ENCODE peak calls at places on chromosomes 16 and 17, in four cellular contexts. One of them, this sample, is unnamed.

GRCh38 chr16:31010539-31010938 is at the start of gene STX1B:
- DNase-seq in CD4-positive, alpha-beta memory T cell: peak; percentile 46
- DNase-seq in EH: peak; percentile 36
- DNase-seq in RPMI7951: no peak
- DNase-seq in this sample: peak; percentile 25

GRCh38 chr17:2215616-2216364 is 87.8 kb downstream of the SMG6 start:
- DNase-seq in CD4-positive, alpha-beta memory T cell: peak; percentile 70
- DNase-seq in EH: peak; percentile 94
- DNase-seq in RPMI7951: peak; percentile 88
- DNase-seq in this sample: no peak

GRCh38 chr16:47965439-47965838 is 190.4 kb downstream of the ABCC12 start:
- DNase-seq in CD4-positive, alpha-beta memory T cell: no peak
- DNase-seq in EH: peak; percentile 20
- DNase-seq in RPMI7951: peak; percentile 66
- DNase-seq in this sample: no peak

GRCh38 chr16:30740364-30741251 is 7.6 kb upstream of the PHKG2 start:
- DNase-seq in CD4-positive, alpha-beta memory T cell: no peak
- DNase-seq in EH: peak; percentile 83
- DNase-seq in RPMI7951: peak; percentile 83
- DNase-seq in this sample: no peak

GRCh38 chr16:11586856-11587642 is at the start of gene LITAF:
- DNase-seq in CD4-positive, alpha-beta memory T cell: peak; percentile 50
- DNase-seq in EH: peak; percentile 73
- DNase-seq in RPMI7951: peak; percentile 65
- DNase-seq in this sample: peak; percentile 39

GRCh38 chr17:35684046-35684802 is 47.2 kb upstream of the RASL10B start:
- DNase-seq in CD4-positive, alpha-beta memory T cell: no peak
- DNase-seq in EH: peak; percentile 57
- DNase-seq in RPMI7951: no peak
- DNase-seq in this sample: no peak

GRCh38 chr17:43175213-43176118 is 4.5 kb downstream of the NBR1 start:
- DNase-seq in CD4-positive, alpha-beta memory T cell: no peak
- DNase-seq in EH: peak; percentile 94
- DNase-seq in RPMI7951: peak; percentile 43
- DNase-seq in this sample: no peak

GRCh38 chr17:19410875-19411291 is at the start of gene RNF112:
- DNase-seq in CD4-positive, alpha-beta memory T cell: no peak
- DNase-seq in EH: peak; percentile 70
- DNase-seq in RPMI7951: peak; percentile 34
- DNase-seq in this sample: no peak

GRCh38 chr17:36703860-36704266 is 102.5 kb downstream of the MRM1 start:
- DNase-seq in CD4-positive, alpha-beta memory T cell: peak; percentile 30
- DNase-seq in EH: peak; percentile 45
- DNase-seq in RPMI7951: peak; percentile 29
- DNase-seq in this sample: peak; percentile 42

GRCh38 chr16:324451-325334 is 27.8 kb downstream of the AXIN1 start:
- DNase-seq in CD4-positive, alpha-beta memory T cell: peak; percentile 88
- DNase-seq in EH: no peak
- DNase-seq in RPMI7951: no peak
- DNase-seq in this sample: peak; percentile 43

GRCh38 chr17:1399366-1399678 is 700 bp downstream of the YWHAE start:
- DNase-seq in CD4-positive, alpha-beta memory T cell: no peak
- DNase-seq in EH: no peak
- DNase-seq in RPMI7951: no peak
- DNase-seq in this sample: no peak

GRCh38 chr16:67509016-67509415 is 19.6 kb upstream of the RIPOR1 start:
- DNase-seq in CD4-positive, alpha-beta memory T cell: no peak
- DNase-seq in EH: no peak
- DNase-seq in RPMI7951: no peak
- DNase-seq in this sample: no peak

GRCh38 chr17:19753049-19753444 is 4.9 kb upstream of the ALDH3A1 start:
- DNase-seq in CD4-positive, alpha-beta memory T cell: no peak
- DNase-seq in EH: peak; percentile 86
- DNase-seq in RPMI7951: peak; percentile 89
- DNase-seq in this sample: no peak

GRCh38 chr17:50904522-50905459 is 38.6 kb upstream of the TOB1 start:
- DNase-seq in CD4-positive, alpha-beta memory T cell: no peak
- DNase-seq in EH: peak; percentile 13
- DNase-seq in RPMI7951: peak; percentile 26
- DNase-seq in this sample: no peak

GRCh38 chr16:27745348-27745747 is 195.4 kb downstream of the KATNIP start:
- DNase-seq in CD4-positive, alpha-beta memory T cell: no peak
- DNase-seq in EH: peak; percentile 33
- DNase-seq in RPMI7951: peak; percentile 10
- DNase-seq in this sample: no peak

GRCh38 chr16:48963901-48964615 is 317.6 kb downstream of the CBLN1 start:
- DNase-seq in CD4-positive, alpha-beta memory T cell: no peak
- DNase-seq in EH: peak; percentile 96
- DNase-seq in RPMI7951: peak; percentile 88
- DNase-seq in this sample: no peak

GRCh38 chr17:73801455-73802100 is 157.3 kb upstream of the SDK2 start:
- DNase-seq in CD4-positive, alpha-beta memory T cell: no peak
- DNase-seq in EH: no peak
- DNase-seq in RPMI7951: no peak
- DNase-seq in this sample: no peak

GRCh38 chr17:78589885-78590284 is 12.7 kb upstream of the DNAH17 start:
- DNase-seq in CD4-positive, alpha-beta memory T cell: no peak
- DNase-seq in EH: no peak
- DNase-seq in RPMI7951: no peak
- DNase-seq in this sample: no peak

GRCh38 chr16:28491080-28491969 is 549 bp downstream of the CLN3 start:
- DNase-seq in CD4-positive, alpha-beta memory T cell: no peak
- DNase-seq in EH: peak; percentile 42
- DNase-seq in RPMI7951: peak; percentile 36
- DNase-seq in this sample: no peak

GRCh38 chr16:89307421-89307805 is 89.9 kb downstream of the ZNF778 start:
- DNase-seq in CD4-positive, alpha-beta memory T cell: no peak
- DNase-seq in EH: no peak
- DNase-seq in RPMI7951: no peak
- DNase-seq in this sample: no peak

GRCh38 chr17:11948791-11949190 is 48.5 kb downstream of the ZNF18 start:
- DNase-seq in CD4-positive, alpha-beta memory T cell: no peak
- DNase-seq in EH: peak; percentile 73
- DNase-seq in RPMI7951: peak; percentile 55
- DNase-seq in this sample: no peak

GRCh38 chr17:81553616-81554181 is 1.5 kb upstream of the FAAP100 start:
- DNase-seq in CD4-positive, alpha-beta memory T cell: no peak
- DNase-seq in EH: peak; percentile 98
- DNase-seq in RPMI7951: peak; percentile 96
- DNase-seq in this sample: no peak

GRCh38 chr16:88466175-88466862 is 13.2 kb downstream of the ZFPM1 start:
- DNase-seq in CD4-positive, alpha-beta memory T cell: no peak
- DNase-seq in EH: no peak
- DNase-seq in RPMI7951: no peak
- DNase-seq in this sample: no peak

GRCh38 chr16:85401370-85401916 is 211.7 kb upstream of the GSE1 start:
- DNase-seq in CD4-positive, alpha-beta memory T cell: no peak
- DNase-seq in EH: no peak
- DNase-seq in RPMI7951: no peak
- DNase-seq in this sample: no peak

GRCh38 chr17:51830886-51831285 is 327.6 kb downstream of the CA10 start:
- DNase-seq in CD4-positive, alpha-beta memory T cell: no peak
- DNase-seq in EH: no peak
- DNase-seq in RPMI7951: no peak
- DNase-seq in this sample: no peak

GRCh38 chr17:80352991-80353665 is 61.8 kb upstream of the ENDOV start:
- DNase-seq in CD4-positive, alpha-beta memory T cell: no peak
- DNase-seq in EH: no peak
- DNase-seq in RPMI7951: no peak
- DNase-seq in this sample: no peak

GRCh38 chr17:1638171-1638583 is 7.4 kb downstream of the SCARF1 start:
- DNase-seq in CD4-positive, alpha-beta memory T cell: no peak
- DNase-seq in EH: no peak
- DNase-seq in RPMI7951: no peak
- DNase-seq in this sample: no peak

GRCh38 chr16:26317885-26318284 is 626.1 kb downstream of the HS3ST4 start:
- DNase-seq in CD4-positive, alpha-beta memory T cell: no peak
- DNase-seq in EH: no peak
- DNase-seq in RPMI7951: no peak
- DNase-seq in this sample: no peak

GRCh38 chr16:648071-648785 is 937 bp upstream of the WDR90 start:
- DNase-seq in CD4-positive, alpha-beta memory T cell: peak; percentile 26
- DNase-seq in EH: peak; percentile 33
- DNase-seq in RPMI7951: peak; percentile 15
- DNase-seq in this sample: no peak

GRCh38 chr16:89925596-89926079 is 2.5 kb downstream of the TUBB3 start:
- DNase-seq in CD4-positive, alpha-beta memory T cell: no peak
- DNase-seq in EH: no peak
- DNase-seq in RPMI7951: peak; percentile 27
- DNase-seq in this sample: no peak

GRCh38 chr17:17141860-17142552 is 64.1 kb downstream of the PLD6 start:
- DNase-seq in CD4-positive, alpha-beta memory T cell: peak; percentile 56
- DNase-seq in EH: peak; percentile 40
- DNase-seq in RPMI7951: no peak
- DNase-seq in this sample: peak; percentile 23

GRCh38 chr16:68355447-68356248 is 44.8 kb downstream of the PRMT7 start:
- DNase-seq in CD4-positive, alpha-beta memory T cell: no peak
- DNase-seq in EH: no peak
- DNase-seq in RPMI7951: no peak
- DNase-seq in this sample: no peak

GRCh38 chr17:79839363-79840203 is at the start of gene CBX4:
- DNase-seq in CD4-positive, alpha-beta memory T cell: peak; percentile 85
- DNase-seq in EH: peak; percentile 92
- DNase-seq in RPMI7951: peak; percentile 93
- DNase-seq in this sample: peak; percentile 83

GRCh38 chr16:81140930-81141780 is 45.0 kb upstream of the GCSH start:
- DNase-seq in CD4-positive, alpha-beta memory T cell: no peak
- DNase-seq in EH: no peak
- DNase-seq in RPMI7951: no peak
- DNase-seq in this sample: no peak

GRCh38 chr16:57647136-57647875 is 18.9 kb downstream of the ADGRG1 start:
- DNase-seq in CD4-positive, alpha-beta memory T cell: no peak
- DNase-seq in EH: peak; percentile 14
- DNase-seq in RPMI7951: no peak
- DNase-seq in this sample: no peak

GRCh38 chr16:64983983-64984382 is 137.9 kb downstream of the CDH11 start:
- DNase-seq in CD4-positive, alpha-beta memory T cell: no peak
- DNase-seq in EH: peak; percentile 90
- DNase-seq in RPMI7951: peak; percentile 78
- DNase-seq in this sample: no peak